ENCODE peak calls at places on chromosomes 16 and 17, in seven cellular contexts. I is H1, L is GM12892, D is HepG2, F is SK-N-SH, N is GM12878, S is K562. O is an unnamed sample.
A peak's percentile ranks its signal among the peaks of the same experiment; 100 is the strongest.

GRCh38 chr17:34156741-34157589 is 98.1 kb upstream of the CCL2 start:
- DNase-seq in L (no peak), D (no peak), S (no peak), N (no peak), I (peak; percentile 79), F (peak; percentile 74), O (no peak)

GRCh38 chr16:72809446-72809845 is 238.5 kb downstream of the ZFHX3 start:
- DNase-seq in L (no peak), N (no peak), F (no peak), D (no peak), S (no peak), I (no peak), O (no peak)

GRCh38 chr16:47958726-47959125 is 197.1 kb downstream of the ABCC12 start:
- DNase-seq in N (no peak), F (no peak), I (no peak), D (no peak), L (no peak), S (no peak), O (no peak)

GRCh38 chr16:10941127-10941933 is 938 bp downstream of the DEXI start:
- DNase-seq in I (peak; percentile 58), S (peak; percentile 18), D (no peak), L (no peak), N (no peak), F (no peak), O (no peak)

GRCh38 chr17:78597923-78598545 is 20.8 kb upstream of the DNAH17 start:
- DNase-seq in N (no peak), I (no peak), S (no peak), L (no peak), F (no peak), D (no peak), O (no peak)

GRCh38 chr17:75681289-75681688 is 14.2 kb downstream of the SAP30BP start:
- DNase-seq in L (no peak), F (no peak), S (no peak), D (no peak), N (no peak), I (no peak), O (no peak)

GRCh38 chr16:31876955-31877828 is 3.6 kb downstream of the ZNF267 start:
- DNase-seq in N (peak; percentile 94), F (no peak), L (no peak), S (peak; percentile 24), I (no peak), D (peak; percentile 87), O (no peak)

GRCh38 chr17:18076941-18077340 is 10.8 kb upstream of the DRG2 start:
- DNase-seq in N (no peak), S (no peak), F (no peak), L (no peak), D (no peak), I (no peak), O (no peak)

GRCh38 chr17:30378797-30379302 is at the start of gene CPD:
- DNase-seq in N (peak; percentile 69), D (peak; percentile 83), I (peak; percentile 99), S (peak; percentile 97), F (peak; percentile 99), L (peak; percentile 85), O (peak; percentile 91)

GRCh38 chr16:54509406-54509931 is 222.9 kb upstream of the IRX3 start:
- DNase-seq in S (no peak), N (no peak), L (no peak), D (no peak), I (no peak), F (no peak), O (no peak)

GRCh38 chr16:54506691-54507090 is 220.1 kb upstream of the IRX3 start:
- DNase-seq in S (no peak), D (no peak), L (no peak), I (no peak), F (peak; percentile 63), N (no peak), O (no peak)

GRCh38 chr16:54505479-54506247 is 219.1 kb upstream of the IRX3 start:
- DNase-seq in F (no peak), N (no peak), I (no peak), L (no peak), S (no peak), D (no peak), O (no peak)

GRCh38 chr16:54504372-54504771 is 217.8 kb upstream of the IRX3 start:
- DNase-seq in S (no peak), I (no peak), L (no peak), D (no peak), F (no peak), N (no peak), O (no peak)

DNA sequence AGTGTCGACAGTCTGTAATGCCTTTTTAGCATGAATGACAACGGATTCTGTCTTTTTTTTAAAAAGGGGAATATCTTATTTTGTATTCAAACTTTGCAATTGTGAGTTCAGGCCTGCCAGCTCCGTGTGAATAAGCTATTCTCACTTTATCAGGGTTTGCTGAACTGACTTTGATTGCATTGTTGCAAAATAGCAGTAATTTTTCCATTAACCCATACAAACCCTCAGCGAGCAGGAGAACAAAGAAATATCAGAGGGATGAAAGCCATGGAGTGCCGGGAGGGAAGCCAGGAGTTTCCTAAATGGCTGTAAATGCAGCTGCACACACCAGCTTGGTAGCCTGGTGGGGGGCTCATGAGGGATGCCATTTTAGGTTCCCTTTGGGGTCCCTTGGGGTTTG is 220.5 kb upstream of the IRX3 start:
- DNase-seq in F (no peak), S (no peak), L (no peak), N (no peak), I (no peak), D (no peak), O (no peak)
- TF ChIP-seq TAF1 in F (no peak), S (no peak), L (no peak), N (no peak), I (no peak), D (no peak), O (no peak)

DNA sequence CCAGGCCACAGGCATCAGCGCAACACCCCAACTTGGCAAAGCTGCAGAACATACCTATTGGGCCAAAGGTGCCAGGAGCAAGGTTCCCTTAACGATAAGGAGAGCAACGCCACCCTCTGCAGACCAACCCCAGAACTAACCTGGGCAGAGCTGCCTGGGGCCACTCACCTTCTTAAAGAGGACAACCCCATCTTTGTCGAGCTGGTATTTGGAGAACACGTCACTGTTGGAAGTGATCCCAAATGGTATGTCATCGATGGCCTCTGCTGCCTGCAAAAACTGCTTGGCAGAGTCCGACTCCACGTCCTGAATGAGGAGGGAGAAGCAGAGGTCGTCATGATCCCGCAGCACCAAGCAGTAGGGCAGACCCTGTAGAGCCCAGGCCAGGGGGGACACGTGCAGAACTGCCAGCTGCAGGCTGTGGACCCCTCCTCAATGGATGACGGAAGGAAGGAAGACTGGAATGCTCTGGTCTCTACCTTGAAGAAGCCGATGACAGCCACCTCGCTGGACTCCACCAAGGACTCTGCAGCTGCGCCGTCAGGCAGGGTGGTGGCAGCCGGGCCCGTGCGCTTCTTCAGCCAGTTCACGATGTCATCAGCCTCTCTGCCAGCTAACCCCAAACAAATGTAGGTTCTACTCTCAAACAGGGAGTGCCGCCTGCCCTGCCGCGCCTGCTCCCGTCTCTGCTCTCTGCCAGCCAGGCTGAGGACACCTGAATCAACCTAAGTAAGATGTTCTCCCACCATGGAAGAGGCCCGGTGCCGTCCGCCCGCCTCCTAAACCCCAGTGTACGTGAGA is 5.2 kb downstream of the P4HB start:
- DNase-seq in S (no peak), D (no peak), I (no peak), L (no peak), N (no peak), F (peak; percentile 39), O (no peak)
- TF ChIP-seq POLR2AphosphoS5 in S (peak; percentile 58), D (no peak), I (no peak), L (no peak), N (no peak), F (no peak), O (no peak)

GRCh38 chr17:61073799-61074513 is 325.7 kb upstream of the TBX2 start:
- DNase-seq in I (no peak), F (no peak), N (no peak), L (no peak), D (no peak), S (no peak), O (no peak)

GRCh38 chr17:61075988-61076387 is 323.7 kb upstream of the TBX2 start:
- DNase-seq in S (no peak), L (no peak), F (no peak), N (no peak), D (no peak), I (no peak), O (no peak)

GRCh38 chr17:61076649-61077048 is 323.0 kb upstream of the TBX2 start:
- DNase-seq in F (peak; percentile 55), N (no peak), I (no peak), L (no peak), D (peak; percentile 39), S (no peak), O (no peak)

GRCh38 chr17:61070649-61071048 is 329.0 kb upstream of the TBX2 start:
- DNase-seq in F (no peak), D (no peak), L (no peak), I (no peak), N (no peak), S (no peak), O (no peak)

DNA sequence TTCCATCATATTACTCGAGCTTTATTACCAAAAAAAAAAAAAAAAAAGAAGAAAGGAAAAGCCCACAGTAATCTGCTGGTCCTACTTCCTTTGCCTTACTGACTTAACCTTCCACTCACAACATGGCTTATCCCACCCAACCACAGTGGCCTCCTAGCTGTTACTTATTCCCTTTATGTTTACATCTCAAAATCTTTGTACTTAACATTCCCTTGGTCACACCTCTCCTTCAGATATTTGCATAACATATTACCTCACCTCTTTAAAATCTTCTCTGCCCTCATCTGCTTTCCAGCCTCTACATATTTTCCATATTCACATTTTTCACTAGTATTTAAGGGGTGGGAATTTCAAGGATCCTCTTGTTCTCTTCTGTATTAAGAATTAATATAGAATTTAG is 327.0 kb upstream of the TBX2 start:
- DNase-seq in N (no peak), I (no peak), D (no peak), F (no peak), S (no peak), L (no peak), O (no peak)
- TF ChIP-seq TAF1 in N (no peak), I (no peak), D (no peak), F (no peak), S (no peak), L (no peak), O (no peak)

GRCh38 chr16:15055141-15056053 is 477 bp downstream of the NTAN1 start:
- DNase-seq in L (peak; percentile 65), I (peak; percentile 85), D (peak; percentile 34), N (no peak), S (peak; percentile 34), F (no peak), O (peak; percentile 66)
- TF ChIP-seq POLR2AphosphoS5 in L (no peak), I (no peak), D (no peak), N (no peak), S (no peak), F (no peak), O (no peak)

GRCh38 chr17:49949634-49950033 is 19.4 kb upstream of the DLX4 start:
- DNase-seq in I (no peak), D (no peak), F (no peak), S (no peak), N (no peak), L (no peak), O (no peak)

GRCh38 chr17:49944451-49944850 is 24.5 kb upstream of the DLX4 start:
- DNase-seq in N (no peak), D (no peak), F (no peak), I (no peak), L (no peak), S (no peak), O (no peak)

GRCh38 chr17:49946208-49946607 is 22.8 kb upstream of the DLX4 start:
- DNase-seq in F (no peak), I (no peak), N (no peak), L (no peak), D (no peak), S (no peak), O (no peak)

GRCh38 chr17:49942918-49943317 is 26.1 kb upstream of the DLX4 start:
- DNase-seq in L (no peak), N (no peak), I (no peak), F (no peak), S (no peak), D (no peak), O (no peak)

GRCh38 chr17:49946964-49947584 is 21.9 kb upstream of the DLX4 start:
- DNase-seq in L (no peak), N (no peak), S (no peak), D (peak; percentile 30), F (no peak), I (no peak), O (no peak)
- TF ChIP-seq TAF1 in L (no peak), N (no peak), S (no peak), D (no peak), F (no peak), I (no peak), O (no peak)

O was measured in GM12891.